ENCODE peak calls at places on chromosomes 6 and 20, in ten cellular contexts. F, L, S, R, A, H, O, P, K and C are unnamed samples.

GRCh38 chr6:154488802-154489437 is 21.6 kb downstream of the CNKSR3 start:
- DNase-seq in F (no peak), L (no peak), S (no peak), R (peak), A (no peak), H (no peak), O (no peak), P (no peak), K (no peak), C (no peak)

GRCh38 chr6:13005994-13006393 is 289.4 kb downstream of the PHACTR1 start:
- DNase-seq in F (no peak), L (no peak), S (no peak), R (no peak), A (no peak), H (no peak), O (no peak), P (no peak), K (peak), C (no peak)

GRCh38 chr6:4518506-4518905 is 257.7 kb upstream of the CDYL start:
- DNase-seq in F (no peak), L (no peak), S (no peak), R (peak), A (no peak), H (no peak), O (no peak), P (no peak), K (no peak), C (no peak)

GRCh38 chr6:76441850-76442249 is 369.4 kb upstream of the IMPG1 start:
- DNase-seq in F (no peak), L (no peak), S (no peak), R (no peak), A (no peak), H (no peak), O (no peak), P (no peak), K (no peak), C (no peak)

GRCh38 chr6:5979650-5980427 is 26.9 kb downstream of the NRN1 start:
- DNase-seq in F (peak), L (no peak), S (no peak), R (no peak), A (no peak), H (no peak), O (no peak), P (no peak), K (no peak), C (no peak)

GRCh38 chr6:121759370-121759769 is 323.9 kb downstream of the GJA1 start:
- DNase-seq in F (no peak), L (no peak), S (no peak), R (no peak), A (no peak), H (no peak), O (no peak), P (no peak), K (no peak), C (no peak)

GRCh38 chr20:32050324-32050723 is 1.7 kb upstream of the HCK start:
- DNase-seq in F (no peak), L (no peak), S (no peak), R (no peak), A (no peak), H (no peak), O (no peak), P (no peak), K (no peak), C (no peak)

GRCh38 chr20:1389703-1390385 is 3.0 kb downstream of the FKBP1A start:
- DNase-seq in F (no peak), L (no peak), S (no peak), R (peak), A (no peak), H (no peak), O (no peak), P (no peak), K (no peak), C (no peak)

GRCh38 chr20:62203378-62204030 is 16.6 kb downstream of the HRH3 start:
- DNase-seq in F (peak), L (no peak), S (no peak), R (no peak), A (no peak), H (no peak), O (no peak), P (no peak), K (no peak), C (no peak)

GRCh38 chr20:56439784-56440291 is 27.8 kb downstream of the CASS4 start:
- DNase-seq in F (peak), L (no peak), S (no peak), R (peak), A (no peak), H (no peak), O (no peak), P (no peak), K (no peak), C (no peak)

GRCh38 chr6:119234941-119235340 is 114.6 kb downstream of the MAN1A1 start:
- DNase-seq in F (no peak), L (no peak), S (no peak), R (no peak), A (no peak), H (no peak), O (no peak), P (no peak), K (no peak), C (no peak)

GRCh38 chr20:51506527-51507356 is 35.8 kb downstream of the NFATC2 start:
- DNase-seq in F (no peak), L (no peak), S (no peak), R (no peak), A (no peak), H (no peak), O (no peak), P (no peak), K (no peak), C (no peak)

GRCh38 chr6:147190556-147190955 is 13.7 kb upstream of the STXBP5 start:
- DNase-seq in F (no peak), L (no peak), S (no peak), R (no peak), A (no peak), H (no peak), O (no peak), P (no peak), K (no peak), C (no peak)

GRCh38 chr20:50675671-50676376 is 15.5 kb downstream of the RIPOR3 start:
- DNase-seq in F (no peak), L (no peak), S (no peak), R (peak), A (no peak), H (no peak), O (no peak), P (no peak), K (no peak), C (no peak)